ENCODE peak calls at places on chromosomes 11 and 22, in ten cellular contexts. S is cardiac fibroblast; R is retina; H is activated CD4-positive, alpha-beta T cell treated with anti-CD3 and anti-CD28 coated beads for 24 hours; X is brain microvascular endothelial cell; O is progenitor cell of endocrine pancreas; I is IMR-90; Y is HFFc6; J is natural killer cell treated with Interleukin-12 subunit alpha and Interleukin-12 subunit beta and Interleukin-15 and Interleukin-18, amount 100 ng/mL, for 72 hours; Z is lower leg skin. L is an unnamed sample.

GRCh38 chr11:132540586-132540985 is 991.7 kb downstream of the OPCML start:
- DNase-seq in S (no peak), R (no peak), H (no peak), X (no peak), O (no peak), I (no peak), Y (no peak), J (no peak), Z (no peak), L (no peak)

GRCh38 chr11:123587044-123587443 is 67.4 kb downstream of the SCN3B start:
- DNase-seq in S (no peak), R (no peak), H (no peak), X (no peak), O (no peak), I (no peak), Y (no peak), J (no peak), Z (no peak), L (no peak)

GRCh38 chr22:19149047-19149883 is 827 bp downstream of the GSC2 start:
- DNase-seq in S (no peak), R (peak; percentile 54), H (no peak), X (no peak), O (no peak), I (no peak), Y (no peak), J (no peak), Z (no peak), L (no peak)

GRCh38 chr22:17807571-17808410 is 33.5 kb upstream of the BID start:
- DNase-seq in S (peak; percentile 41), R (no peak), H (no peak), X (no peak), O (no peak), I (peak; percentile 69), Y (no peak), J (no peak), Z (no peak), L (no peak)

GRCh38 chr11:34457607-34458006 is 18.9 kb downstream of the CAT start:
- DNase-seq in S (no peak), R (no peak), H (no peak), X (no peak), O (no peak), I (no peak), Y (no peak), J (no peak), Z (no peak), L (no peak)

GRCh38 chr11:1428762-1429316 is 39.1 kb downstream of the BRSK2 start:
- DNase-seq in S (no peak), R (no peak), H (no peak), X (no peak), O (no peak), I (no peak), Y (no peak), J (no peak), Z (no peak), L (no peak)

GRCh38 chr11:44954051-44954906 is 3.6 kb upstream of the TP53I11 start:
- DNase-seq in S (no peak), R (no peak), H (no peak), X (no peak), O (no peak), I (no peak), Y (no peak), J (no peak), Z (no peak), L (no peak)

GRCh38 chr11:34111722-34112270 is 6.4 kb downstream of the NAT10 start:
- DNase-seq in S (no peak), R (no peak), H (no peak), X (no peak), O (no peak), I (no peak), Y (no peak), J (no peak), Z (no peak), L (no peak)

GRCh38 chr11:67489203-67489859 is 6.5 kb downstream of the AIP start:
- DNase-seq in S (no peak), R (no peak), H (no peak), X (no peak), O (no peak), I (no peak), Y (no peak), J (no peak), Z (peak; percentile 80), L (no peak)

GRCh38 chr11:94493146-94493442 is 550 bp downstream of the MRE11 start:
- DNase-seq in S (no peak), R (no peak), H (no peak), X (no peak), O (no peak), I (no peak), Y (no peak), J (no peak), Z (no peak), L (no peak)

GRCh38 chr11:83350187-83350586 is 64.0 kb upstream of the CCDC90B start:
- DNase-seq in S (no peak), R (no peak), H (no peak), X (no peak), O (no peak), I (no peak), Y (no peak), J (no peak), Z (no peak), L (no peak)

GRCh38 chr11:32325187-32325586 is 110.2 kb downstream of the WT1 start:
- DNase-seq in S (peak; percentile 76), R (no peak), H (no peak), X (no peak), O (no peak), I (no peak), Y (no peak), J (no peak), Z (no peak), L (no peak)

GRCh38 chr11:124938206-124938765 is 2.4 kb upstream of the HEPACAM start:
- DNase-seq in S (no peak), R (no peak), H (no peak), X (no peak), O (no peak), I (peak; percentile 40), Y (no peak), J (no peak), Z (no peak), L (no peak)

GRCh38 chr22:24146791-24147353 is 34.4 kb upstream of the SUSD2 start:
- DNase-seq in S (peak; percentile 86), R (no peak), H (no peak), X (peak; percentile 29), O (no peak), I (peak; percentile 92), Y (peak; percentile 58), J (no peak), Z (no peak), L (no peak)

L was measured in thoracic aorta.